ENCODE peak calls at places on chromosome 21, in nine cellular contexts. C is WTC11, I is nephron progenitor cell, M is kidney, X is cardiac muscle cell, O is AG09309, Y is SK-N-SH, H is lower leg skin, W is epithelial cell of esophagus. P is an unnamed sample.

GRCh38 chr21:37767984-37768383 is 148.3 kb downstream of the KCNJ6 start:
- DNase-seq in C (no peak), O (no peak), W (peak; percentile 57), Y (no peak), M (no peak), X (no peak), I (no peak), H (no peak), P (no peak)

GRCh38 chr21:15992171-15992570 is 262.4 kb downstream of the USP25 start:
- DNase-seq in W (peak; percentile 6), H (no peak), C (no peak), I (peak; percentile 6), O (no peak), M (no peak), X (no peak), Y (no peak), P (no peak)

GRCh38 chr21:32584472-32584871 is 851 bp downstream of the TCP10L start:
- DNase-seq in H (no peak), Y (no peak), I (no peak), O (no peak), W (no peak), X (no peak), M (no peak), C (no peak), P (no peak)

GRCh38 chr21:32055305-32055704 is 182.5 kb downstream of the HUNK start:
- DNase-seq in O (no peak), H (no peak), C (no peak), I (no peak), W (no peak), Y (no peak), X (no peak), M (no peak), P (no peak)

GRCh38 chr21:19237603-19238002 is 834.0 kb upstream of the TMPRSS15 start:
- DNase-seq in O (no peak), H (no peak), C (no peak), M (no peak), X (no peak), Y (no peak), I (no peak), W (no peak), P (no peak)

GRCh38 chr21:33975548-33976081 is 60.0 kb upstream of the ATP5PO start:
- DNase-seq in M (no peak), H (no peak), Y (no peak), X (no peak), W (peak; percentile 86), C (no peak), I (no peak), O (no peak), P (peak; percentile 87)

GRCh38 chr21:34889537-34890257 is 159.4 kb downstream of the RUNX1 start:
- DNase-seq in M (peak; percentile 93), X (peak; percentile 88), O (no peak), C (peak; percentile 65), W (peak; percentile 80), I (peak; percentile 81), Y (peak; percentile 90), H (peak; percentile 95), P (peak; percentile 81)

GRCh38 chr21:43591468-43592050 is 67.7 kb downstream of the HSF2BP start:
- DNase-seq in M (no peak), W (no peak), H (no peak), Y (no peak), I (no peak), X (peak; percentile 69), C (no peak), O (no peak), P (no peak)

GRCh38 chr21:40146201-40146890 is 279.1 kb downstream of the PCP4 start:
- DNase-seq in W (peak; percentile 42), O (no peak), M (no peak), X (no peak), Y (no peak), I (no peak), H (peak; percentile 37), C (no peak), P (no peak)

GRCh38 chr21:38505654-38506523 is 7.6 kb upstream of the ERG start:
- DNase-seq in I (no peak), W (peak; percentile 81), O (peak; percentile 37), X (peak; percentile 85), M (no peak), H (no peak), Y (peak; percentile 56), C (no peak), P (peak; percentile 40)

DNA sequence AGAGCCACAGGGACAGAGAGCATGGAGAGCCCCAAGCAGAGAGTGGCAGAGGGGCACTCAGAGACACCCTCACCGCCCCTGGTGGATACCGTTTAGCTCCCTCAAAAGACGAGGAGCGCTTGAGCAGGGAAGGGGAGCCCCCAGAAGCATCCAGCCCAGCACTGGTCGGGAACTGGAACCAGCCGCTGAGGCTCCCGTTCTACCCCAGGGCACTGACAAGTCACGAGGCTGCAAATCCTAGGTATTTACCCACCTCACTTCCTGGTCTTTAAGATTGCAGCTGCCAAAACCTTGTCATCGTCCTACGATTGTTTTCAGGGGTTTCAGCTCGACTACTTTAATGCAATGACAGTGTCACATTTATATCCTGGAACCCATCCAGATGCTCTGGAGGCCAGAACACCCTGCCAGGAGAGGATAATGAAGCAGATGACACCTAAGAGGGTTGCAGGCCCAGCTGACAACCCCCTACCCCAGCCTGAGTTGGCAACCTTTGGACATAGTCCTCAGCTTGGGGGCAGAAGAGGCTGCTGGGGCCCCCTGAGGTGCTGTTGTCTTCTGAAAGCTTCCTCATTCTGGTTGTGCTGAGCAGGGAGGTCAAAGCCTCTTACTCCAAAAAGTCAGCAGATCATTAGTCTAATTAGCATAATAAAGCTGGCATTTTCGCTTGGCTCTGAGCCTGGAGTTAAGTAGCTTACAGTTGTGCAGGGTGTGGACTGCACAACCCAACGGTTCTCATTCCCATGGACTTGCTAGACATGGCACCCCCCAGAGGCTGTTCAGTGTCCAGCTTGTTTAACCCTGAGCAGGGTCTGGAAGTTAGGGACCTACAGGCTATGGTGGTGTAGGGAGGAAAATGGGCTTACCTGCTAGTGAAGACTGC is 20.6 kb upstream of the BACE2 start:
- DNase-seq in H (peak; percentile 82), Y (no peak), X (no peak), W (no peak), M (no peak), C (no peak), I (no peak), O (no peak), P (no peak)
- TF ChIP-seq CTCF in H (no peak), Y (no peak), X (no peak), W (no peak), M (no peak), C (no peak), I (no peak), O (no peak), P (no peak)

GRCh38 chr21:45075606-45076244 is 1.3 kb downstream of the ADARB1 start:
- DNase-seq in C (no peak), O (no peak), H (no peak), W (peak; percentile 32), M (no peak), Y (no peak), I (no peak), X (no peak), P (no peak)

GRCh38 chr21:45074818-45075605 is 632 bp downstream of the ADARB1 start:
- DNase-seq in W (peak; percentile 50), M (peak; percentile 86), I (peak; percentile 63), Y (peak; percentile 82), C (peak; percentile 56), O (no peak), H (peak; percentile 87), X (peak; percentile 34), P (peak; percentile 38)

GRCh38 chr21:45073301-45074047 is 906 bp upstream of the ADARB1 start:
- DNase-seq in M (peak; percentile 84), I (peak; percentile 61), O (no peak), C (peak; percentile 54), H (peak; percentile 88), Y (peak; percentile 83), X (peak; percentile 40), W (peak; percentile 64), P (peak; percentile 24)

GRCh38 chr21:45072963-45073300 is 1.4 kb upstream of the ADARB1 start:
- DNase-seq in M (no peak), W (no peak), H (no peak), C (no peak), X (no peak), I (no peak), O (no peak), Y (no peak), P (no peak)

GRCh38 chr21:45074048-45074817 is at the start of gene ADARB1:
- DNase-seq in Y (peak; percentile 98), I (peak; percentile 78), X (peak; percentile 64), O (no peak), C (peak; percentile 68), M (peak; percentile 87), H (peak; percentile 88), W (peak; percentile 66), P (peak; percentile 56)
- TF ChIP-seq CTCF in Y (no peak), I (no peak), X (no peak), O (no peak), C (no peak), M (no peak), H (no peak), W (no peak), P (no peak)

GRCh38 chr21:42447732-42448131 is 44.0 kb downstream of the UBASH3A start:
- DNase-seq in C (no peak), O (no peak), X (no peak), H (no peak), I (no peak), W (no peak), M (no peak), Y (no peak), P (no peak)

GRCh38 chr21:42445311-42445710 is 41.6 kb downstream of the UBASH3A start:
- DNase-seq in M (peak; percentile 42), H (no peak), O (no peak), X (no peak), Y (no peak), C (no peak), W (no peak), I (no peak), P (no peak)

GRCh38 chr21:42448683-42449082 is 45.0 kb downstream of the UBASH3A start:
- DNase-seq in C (no peak), I (no peak), X (no peak), O (no peak), M (peak; percentile 47), Y (no peak), H (no peak), W (no peak), P (no peak)

GRCh38 chr21:42446531-42446930 is 42.8 kb downstream of the UBASH3A start:
- DNase-seq in I (no peak), H (no peak), O (no peak), W (no peak), X (no peak), M (no peak), Y (no peak), C (no peak), P (peak; percentile 49)

DNA sequence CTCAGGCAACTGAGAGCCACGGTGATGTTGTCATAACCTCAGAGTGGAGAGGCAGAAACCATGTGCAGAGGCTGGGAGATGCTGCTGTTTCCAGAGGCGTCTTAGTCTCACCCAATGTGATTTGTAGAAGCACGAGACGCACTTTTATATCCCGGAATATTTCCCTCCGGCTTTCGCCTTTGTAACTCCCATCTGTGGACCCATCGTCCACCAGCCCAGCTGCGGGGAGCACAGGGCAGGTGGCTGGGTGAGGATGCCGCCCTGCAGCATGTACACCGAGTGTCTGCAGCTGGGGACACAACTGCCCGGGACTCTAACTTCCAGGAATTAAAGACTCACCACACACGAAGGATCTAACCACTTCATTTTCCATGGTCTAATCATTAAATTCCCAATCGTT is 43.5 kb downstream of the UBASH3A start:
- DNase-seq in H (no peak), I (no peak), Y (no peak), C (no peak), X (no peak), O (no peak), W (no peak), M (no peak), P (no peak)
- TF ChIP-seq CTCF in H (no peak), I (no peak), Y (no peak), C (no peak), X (no peak), O (no peak), W (no peak), M (no peak), P (no peak)

GRCh38 chr21:26850116-26850643 is 5.0 kb upstream of the ADAMTS1 start:
- DNase-seq in Y (peak; percentile 51), I (no peak), H (no peak), C (no peak), X (peak; percentile 76), W (peak; percentile 66), O (no peak), M (no peak), P (no peak)
- TF ChIP-seq CTCF in Y (peak; percentile 74), I (peak; percentile 63), H (peak; percentile 76), C (peak; percentile 46), X (peak; percentile 61), W (peak; percentile 51), O (peak; percentile 50), M (peak; percentile 29), P (peak; percentile 67)

P was measured in activated CD8-positive, alpha-beta T cell treated with anti-CD3 and anti-CD28 coated beads for 36 hours.